ENCODE peak calls at places on chromosomes 12 and 14, in six cellular contexts. One of them, this sample, is unnamed.

GRCh38 chr14:22898302-22898894 is 15.4 kb downstream of the REM2 start:
- DNase-seq in GM12865: no peak
- DNase-seq in cardiac muscle cell: peak
- DNase-seq in mesothelial cell of epicardium: no peak
- DNase-seq in AG09309: no peak
- DNase-seq in lower leg skin: no peak
- DNase-seq in this sample: no peak

GRCh38 chr12:58414398-58414871 is 473.1 kb downstream of the ATP23 start:
- DNase-seq in GM12865: no peak
- DNase-seq in cardiac muscle cell: peak
- DNase-seq in mesothelial cell of epicardium: no peak
- DNase-seq in AG09309: no peak
- DNase-seq in lower leg skin: no peak
- DNase-seq in this sample: no peak

GRCh38 chr12:122399254-122399591 is 23.2 kb downstream of the CLIP1 start:
- DNase-seq in GM12865: no peak
- DNase-seq in cardiac muscle cell: no peak
- DNase-seq in mesothelial cell of epicardium: no peak
- DNase-seq in AG09309: no peak
- DNase-seq in lower leg skin: no peak
- DNase-seq in this sample: no peak

GRCh38 chr14:59583755-59584154 is 7.1 kb upstream of the CCDC175 start:
- DNase-seq in GM12865: no peak
- DNase-seq in cardiac muscle cell: peak
- DNase-seq in mesothelial cell of epicardium: no peak
- DNase-seq in AG09309: peak
- DNase-seq in lower leg skin: no peak
- DNase-seq in this sample: no peak

GRCh38 chr12:20527396-20528154 is 159.2 kb downstream of the PDE3A start:
- DNase-seq in GM12865: no peak
- DNase-seq in cardiac muscle cell: peak
- DNase-seq in mesothelial cell of epicardium: no peak
- DNase-seq in AG09309: no peak
- DNase-seq in lower leg skin: no peak
- DNase-seq in this sample: no peak

GRCh38 chr12:57214398-57214781 is 2.2 kb upstream of the NXPH4 start:
- DNase-seq in GM12865: peak
- DNase-seq in cardiac muscle cell: peak
- DNase-seq in mesothelial cell of epicardium: peak
- DNase-seq in AG09309: no peak
- DNase-seq in lower leg skin: peak
- DNase-seq in this sample: peak

GRCh38 chr12:76569685-76570604 is 10.4 kb upstream of the OSBPL8 start:
- DNase-seq in GM12865: no peak
- DNase-seq in cardiac muscle cell: no peak
- DNase-seq in mesothelial cell of epicardium: no peak
- DNase-seq in AG09309: no peak
- DNase-seq in lower leg skin: no peak
- DNase-seq in this sample: no peak

GRCh38 chr14:22689186-22689585 is 45.0 kb upstream of the OR6J1 start:
- DNase-seq in GM12865: peak
- DNase-seq in cardiac muscle cell: peak
- DNase-seq in mesothelial cell of epicardium: no peak
- DNase-seq in AG09309: peak
- DNase-seq in lower leg skin: no peak
- DNase-seq in this sample: no peak

GRCh38 chr14:81236138-81236537 is 15.4 kb upstream of the GTF2A1 start:
- DNase-seq in GM12865: no peak
- DNase-seq in cardiac muscle cell: no peak
- DNase-seq in mesothelial cell of epicardium: no peak
- DNase-seq in AG09309: no peak
- DNase-seq in lower leg skin: no peak
- DNase-seq in this sample: no peak

GRCh38 chr12:107765316-107765715 is 4.4 kb upstream of the PRDM4 start:
- DNase-seq in GM12865: no peak
- DNase-seq in cardiac muscle cell: no peak
- DNase-seq in mesothelial cell of epicardium: no peak
- DNase-seq in AG09309: no peak
- DNase-seq in lower leg skin: no peak
- DNase-seq in this sample: no peak

GRCh38 chr14:20934148-20934762 is 21.0 kb upstream of the RNASE2 start:
- DNase-seq in GM12865: peak
- DNase-seq in cardiac muscle cell: peak
- DNase-seq in mesothelial cell of epicardium: peak
- DNase-seq in AG09309: no peak
- DNase-seq in lower leg skin: no peak
- DNase-seq in this sample: no peak

GRCh38 chr12:49367381-49368239 is at the start of gene SPATS2:
- DNase-seq in GM12865: peak
- DNase-seq in cardiac muscle cell: peak
- DNase-seq in mesothelial cell of epicardium: no peak
- DNase-seq in AG09309: no peak
- DNase-seq in lower leg skin: peak
- DNase-seq in this sample: no peak

GRCh38 chr12:96143392-96143791 is 50.8 kb upstream of the ELK3 start:
- DNase-seq in GM12865: no peak
- DNase-seq in cardiac muscle cell: no peak
- DNase-seq in mesothelial cell of epicardium: no peak
- DNase-seq in AG09309: no peak
- DNase-seq in lower leg skin: no peak
- DNase-seq in this sample: no peak

GRCh38 chr12:2383276-2384028 is 330.7 kb downstream of the CACNA1C start:
- DNase-seq in GM12865: no peak
- DNase-seq in cardiac muscle cell: peak
- DNase-seq in mesothelial cell of epicardium: no peak
- DNase-seq in AG09309: no peak
- DNase-seq in lower leg skin: peak
- DNase-seq in this sample: no peak

GRCh38 chr12:2384029-2384386 is 331.2 kb downstream of the CACNA1C start:
- DNase-seq in GM12865: no peak
- DNase-seq in cardiac muscle cell: no peak
- DNase-seq in mesothelial cell of epicardium: no peak
- DNase-seq in AG09309: no peak
- DNase-seq in lower leg skin: peak
- DNase-seq in this sample: no peak

GRCh38 chr12:2385529-2385928 is 332.7 kb downstream of the CACNA1C start:
- DNase-seq in GM12865: no peak
- DNase-seq in cardiac muscle cell: no peak
- DNase-seq in mesothelial cell of epicardium: no peak
- DNase-seq in AG09309: no peak
- DNase-seq in lower leg skin: peak
- DNase-seq in this sample: no peak

GRCh38 chr12:2384533-2385328 is 331.9 kb downstream of the CACNA1C start:
- DNase-seq in GM12865: no peak
- DNase-seq in cardiac muscle cell: peak
- DNase-seq in mesothelial cell of epicardium: no peak
- DNase-seq in AG09309: peak
- DNase-seq in lower leg skin: peak
- DNase-seq in this sample: no peak

DNA sequence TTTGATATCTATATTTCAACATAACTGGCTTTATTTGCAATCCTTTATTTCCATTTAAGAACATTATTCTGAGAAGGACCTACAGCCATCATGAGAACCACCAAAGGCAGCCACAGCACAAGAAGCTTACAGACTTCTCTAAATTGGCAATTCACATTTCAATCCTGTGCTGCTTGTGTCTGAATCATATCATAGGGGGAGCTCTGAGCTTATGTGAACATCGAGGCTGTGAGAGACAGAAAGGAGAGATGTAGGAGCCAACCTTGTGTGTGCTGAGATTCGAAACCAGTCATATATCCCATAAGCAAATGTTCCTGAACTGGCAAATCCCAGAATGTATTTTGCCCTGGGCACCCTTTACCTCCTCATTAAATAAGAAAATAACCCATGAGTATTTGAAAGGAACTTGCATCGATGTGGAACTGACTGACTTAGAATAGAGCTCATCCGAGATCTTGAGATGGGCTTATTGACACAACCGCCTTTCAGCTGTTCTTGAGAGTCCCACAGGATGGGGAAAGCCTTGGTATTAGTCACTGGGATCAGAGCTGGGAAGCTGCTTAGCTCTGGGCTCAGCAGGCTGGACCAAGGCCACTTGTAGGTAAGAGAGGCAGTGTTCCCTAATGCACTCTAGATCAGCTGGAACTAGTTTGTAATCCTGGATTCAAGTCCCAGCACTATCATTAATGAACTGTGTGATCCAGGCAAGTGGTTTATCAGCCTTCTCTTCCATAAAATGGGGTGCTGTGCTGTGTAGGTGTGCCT is 329.8 kb downstream of the CACNA1C start:
- DNase-seq in GM12865: peak
- DNase-seq in cardiac muscle cell: peak
- DNase-seq in mesothelial cell of epicardium: no peak
- DNase-seq in AG09309: no peak
- DNase-seq in lower leg skin: peak
- DNase-seq in this sample: no peak
- TF ChIP-seq CTCF in GM12865: no peak
- TF ChIP-seq CTCF in cardiac muscle cell: peak
- TF ChIP-seq CTCF in mesothelial cell of epicardium: no peak
- TF ChIP-seq CTCF in AG09309: no peak
- TF ChIP-seq CTCF in lower leg skin: no peak
- TF ChIP-seq CTCF in this sample: no peak

DNA sequence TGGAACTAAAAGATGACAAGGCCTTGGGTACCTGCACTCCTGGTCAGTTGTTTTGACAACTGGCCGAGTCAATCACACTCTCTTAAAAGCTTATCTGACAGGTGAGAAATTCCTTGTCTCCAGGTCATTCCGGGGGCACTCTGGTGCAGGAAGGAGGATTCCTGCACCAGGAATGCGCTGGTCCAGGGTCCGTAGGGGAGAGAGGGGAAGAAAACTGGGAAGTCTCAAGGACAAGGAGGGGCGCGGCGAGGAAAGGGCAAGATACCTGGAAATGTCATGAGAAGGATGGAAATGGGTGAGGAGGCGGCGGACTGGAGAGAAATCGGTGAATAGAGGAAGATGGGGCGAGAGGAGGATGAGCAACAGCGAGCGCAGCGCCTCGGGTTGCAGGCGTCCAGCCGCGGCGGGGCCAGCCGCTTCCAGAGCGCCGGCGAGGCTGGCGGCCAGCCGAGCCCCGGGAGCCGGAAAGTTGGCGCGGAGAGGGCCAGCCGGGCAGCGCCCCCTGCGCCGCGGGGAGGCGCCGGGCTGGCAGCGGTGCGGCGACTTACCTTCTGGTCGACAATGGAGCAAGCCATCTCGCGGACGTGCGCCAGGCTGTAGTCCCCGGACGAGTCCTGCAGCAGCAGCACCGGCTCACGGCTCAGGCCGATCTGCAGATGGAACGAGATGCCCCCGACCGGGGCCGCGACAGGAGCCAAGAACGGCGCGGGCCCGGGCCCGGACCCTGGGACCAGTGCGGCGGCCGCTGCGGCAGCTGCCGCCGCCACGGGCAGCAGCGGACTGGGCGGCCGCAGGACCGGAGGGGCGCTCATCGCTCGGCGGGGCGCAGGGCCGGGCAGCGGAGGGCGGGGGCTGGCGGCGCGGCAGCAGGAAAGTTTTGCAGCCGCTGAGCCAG is 699 bp downstream of the PRKD1 start:
- DNase-seq in GM12865: no peak
- DNase-seq in cardiac muscle cell: peak
- DNase-seq in mesothelial cell of epicardium: peak
- DNase-seq in AG09309: no peak
- DNase-seq in lower leg skin: no peak
- DNase-seq in this sample: peak
- TF ChIP-seq CTCF in GM12865: no peak
- TF ChIP-seq CTCF in cardiac muscle cell: peak
- TF ChIP-seq CTCF in mesothelial cell of epicardium: no peak
- TF ChIP-seq CTCF in AG09309: no peak
- TF ChIP-seq CTCF in lower leg skin: no peak
- TF ChIP-seq CTCF in this sample: no peak

GRCh38 chr12:128823916-128824839 is at the start of gene SLC15A4:
- DNase-seq in GM12865: peak
- DNase-seq in cardiac muscle cell: peak
- DNase-seq in mesothelial cell of epicardium: peak
- DNase-seq in AG09309: peak
- DNase-seq in lower leg skin: peak
- DNase-seq in this sample: peak
- TF ChIP-seq CTCF in GM12865: peak
- TF ChIP-seq CTCF in cardiac muscle cell: peak
- TF ChIP-seq CTCF in mesothelial cell of epicardium: no peak
- TF ChIP-seq CTCF in AG09309: peak
- TF ChIP-seq CTCF in lower leg skin: no peak
- TF ChIP-seq CTCF in this sample: no peak

GRCh38 chr12:116861331-116861730 is 19.9 kb downstream of the HRK start:
- DNase-seq in GM12865: peak
- DNase-seq in cardiac muscle cell: peak
- DNase-seq in mesothelial cell of epicardium: peak
- DNase-seq in AG09309: peak
- DNase-seq in lower leg skin: no peak
- DNase-seq in this sample: peak

GRCh38 chr12:116860281-116860680 is 21.0 kb downstream of the HRK start:
- DNase-seq in GM12865: no peak
- DNase-seq in cardiac muscle cell: no peak
- DNase-seq in mesothelial cell of epicardium: no peak
- DNase-seq in AG09309: no peak
- DNase-seq in lower leg skin: no peak
- DNase-seq in this sample: no peak

GRCh38 chr12:116862167-116862566 is 19.1 kb downstream of the HRK start:
- DNase-seq in GM12865: no peak
- DNase-seq in cardiac muscle cell: no peak
- DNase-seq in mesothelial cell of epicardium: no peak
- DNase-seq in AG09309: no peak
- DNase-seq in lower leg skin: no peak
- DNase-seq in this sample: no peak

GRCh38 chr12:116864371-116865160 is 16.7 kb downstream of the HRK start:
- DNase-seq in GM12865: no peak
- DNase-seq in cardiac muscle cell: peak
- DNase-seq in mesothelial cell of epicardium: no peak
- DNase-seq in AG09309: peak
- DNase-seq in lower leg skin: no peak
- DNase-seq in this sample: no peak

DNA sequence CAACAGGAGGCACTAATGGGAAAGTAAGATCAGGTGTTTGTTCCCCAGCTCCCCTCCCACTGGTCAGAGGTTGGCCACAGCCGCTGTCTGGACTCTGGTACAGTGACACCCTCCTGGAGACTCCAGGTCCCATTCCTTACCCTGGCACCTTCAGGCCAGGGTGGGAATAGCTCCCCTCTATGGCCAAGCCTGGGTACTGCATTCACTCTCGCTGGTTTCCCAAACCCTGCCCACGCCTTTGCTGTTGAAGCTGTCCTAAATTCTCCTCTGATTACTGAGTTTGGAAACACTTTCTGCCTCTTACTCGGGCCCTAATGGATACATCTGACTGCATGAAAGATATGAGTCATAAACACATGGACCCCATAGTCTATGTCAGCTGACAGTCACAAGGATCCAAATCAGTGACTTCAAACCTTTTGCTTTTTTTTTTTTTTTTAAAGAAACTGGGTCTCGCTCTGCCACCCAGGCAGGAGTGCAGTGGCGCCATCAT is 17.9 kb downstream of the HRK start:
- DNase-seq in GM12865: no peak
- DNase-seq in cardiac muscle cell: no peak
- DNase-seq in mesothelial cell of epicardium: no peak
- DNase-seq in AG09309: no peak
- DNase-seq in lower leg skin: no peak
- DNase-seq in this sample: no peak
- TF ChIP-seq CTCF in GM12865: peak
- TF ChIP-seq CTCF in cardiac muscle cell: peak
- TF ChIP-seq CTCF in mesothelial cell of epicardium: no peak
- TF ChIP-seq CTCF in AG09309: peak
- TF ChIP-seq CTCF in lower leg skin: no peak
- TF ChIP-seq CTCF in this sample: no peak